ENCODE peak calls at places on chromosomes 13 and 19, in seven cellular contexts. L is astrocyte of the spinal cord, U is EH, I is neural progenitor cell, Y is SIG-M5, S is thyroid gland, M is HFFc6. X is an unnamed sample.

GRCh38 chr19:47377801-47378200 is 28.7 kb downstream of the DHX34 start:
- DNase-seq in L (no peak), U (no peak), I (no peak), Y (no peak), S (no peak), M (no peak), X (no peak)

GRCh38 chr19:36916991-36917390 is 859 bp downstream of the ZNF568 start:
- DNase-seq in L (peak; percentile 36), U (peak; percentile 28), I (peak; percentile 11), Y (no peak), S (peak; percentile 9), M (peak; percentile 0), X (no peak)

GRCh38 chr19:45512881-45513483 is 5.7 kb downstream of the VASP start:
- DNase-seq in L (no peak), U (no peak), I (no peak), Y (no peak), S (no peak), M (no peak), X (no peak)

GRCh38 chr13:44936246-44936645 is 53.0 kb downstream of the NUFIP1 start:
- DNase-seq in L (no peak), U (peak; percentile 52), I (no peak), Y (no peak), S (no peak), M (no peak), X (no peak)

GRCh38 chr19:47826800-47827199 is 5.1 kb downstream of the CRX start:
- DNase-seq in L (no peak), U (no peak), I (no peak), Y (no peak), S (no peak), M (no peak), X (no peak)

GRCh38 chr19:2922987-2923386 is 21.8 kb downstream of the ZNF77 start:
- DNase-seq in L (no peak), U (peak; percentile 35), I (peak; percentile 31), Y (no peak), S (peak; percentile 49), M (peak; percentile 7), X (no peak)

GRCh38 chr19:31263317-31263716 is 85.9 kb downstream of the TSHZ3 start:
- DNase-seq in L (no peak), U (no peak), I (no peak), Y (no peak), S (no peak), M (no peak), X (no peak)

GRCh38 chr13:111060237-111060919 is 54.7 kb upstream of the ARHGEF7 start:
- DNase-seq in L (no peak), U (no peak), I (no peak), Y (no peak), S (no peak), M (no peak), X (no peak)

GRCh38 chr19:50639121-50640112 is at the start of gene SYT3:
- DNase-seq in L (no peak), U (peak; percentile 51), I (peak; percentile 87), Y (no peak), S (peak; percentile 17), M (no peak), X (no peak)

GRCh38 chr19:18473003-18473705 is 35.2 kb upstream of the ISYNA1 start:
- DNase-seq in L (no peak), U (no peak), I (no peak), Y (no peak), S (no peak), M (no peak), X (no peak)

GRCh38 chr13:47094734-47095434 is 198.0 kb upstream of the HTR2A start:
- DNase-seq in L (no peak), U (no peak), I (no peak), Y (no peak), S (no peak), M (no peak), X (no peak)

GRCh38 chr13:105272660-105273631 is 1262.5 kb downstream of the EFNB2 start:
- DNase-seq in L (no peak), U (peak; percentile 4), I (peak; percentile 7), Y (peak; percentile 65), S (no peak), M (no peak), X (no peak)

GRCh38 chr13:48928781-48929430 is 46.8 kb upstream of the FNDC3A start:
- DNase-seq in L (no peak), U (no peak), I (no peak), Y (no peak), S (no peak), M (no peak), X (no peak)

GRCh38 chr19:29285187-29285687 is 72.3 kb upstream of the UQCRFS1 start:
- DNase-seq in L (no peak), U (no peak), I (no peak), Y (no peak), S (no peak), M (no peak), X (no peak)